ENCODE peak calls at places on chromosome 17, in nine cellular contexts. E is heart right ventricle; D is neural crest cell; Z is breast epithelium; L is adrenal gland; C is progenitor cell of endocrine pancreas; U is CD4-positive, alpha-beta T cell; G is LNCaP clone FGC; N is HFF-Myc. O is an unnamed sample.

GRCh38 chr17:416293-417206 is 63.9 kb upstream of the RPH3AL start:
- DNase-seq in E (no peak), D (no peak), Z (no peak), L (no peak), C (no peak), U (peak; percentile 26), G (no peak), N (no peak), O (no peak)

GRCh38 chr17:43399839-43400328 is 1.1 kb downstream of the ARL4D start:
- DNase-seq in E (no peak), D (no peak), Z (no peak), L (no peak), C (no peak), U (no peak), G (no peak), N (no peak), O (no peak)

GRCh38 chr17:42917236-42917603 is 16.6 kb downstream of the G6PC1 start:
- DNase-seq in E (no peak), D (no peak), Z (no peak), L (no peak), C (no peak), U (no peak), G (no peak), N (no peak), O (no peak)

GRCh38 chr17:67400193-67400592 is 23.1 kb downstream of the PITPNC1 start:
- DNase-seq in E (no peak), D (no peak), Z (no peak), L (no peak), C (no peak), U (no peak), G (no peak), N (no peak), O (no peak)

GRCh38 chr17:42818379-42818778 is 5.7 kb downstream of the BECN1 start:
- DNase-seq in E (no peak), D (no peak), Z (no peak), L (no peak), C (no peak), U (no peak), G (no peak), N (no peak), O (no peak)

GRCh38 chr17:12522743-12523181 is 142.9 kb upstream of the MYOCD start:
- DNase-seq in E (no peak), D (no peak), Z (no peak), L (no peak), C (no peak), U (no peak), G (no peak), N (peak; percentile 31), O (no peak)

GRCh38 chr17:64001091-64001579 is 3.0 kb downstream of the PRR29 start:
- DNase-seq in E (no peak), D (no peak), Z (no peak), L (no peak), C (no peak), U (no peak), G (no peak), N (no peak), O (no peak)

GRCh38 chr17:78555741-78556401 is 21.3 kb downstream of the DNAH17 start:
- DNase-seq in E (no peak), D (no peak), Z (no peak), L (no peak), C (no peak), U (no peak), G (no peak), N (no peak), O (no peak)

DNA sequence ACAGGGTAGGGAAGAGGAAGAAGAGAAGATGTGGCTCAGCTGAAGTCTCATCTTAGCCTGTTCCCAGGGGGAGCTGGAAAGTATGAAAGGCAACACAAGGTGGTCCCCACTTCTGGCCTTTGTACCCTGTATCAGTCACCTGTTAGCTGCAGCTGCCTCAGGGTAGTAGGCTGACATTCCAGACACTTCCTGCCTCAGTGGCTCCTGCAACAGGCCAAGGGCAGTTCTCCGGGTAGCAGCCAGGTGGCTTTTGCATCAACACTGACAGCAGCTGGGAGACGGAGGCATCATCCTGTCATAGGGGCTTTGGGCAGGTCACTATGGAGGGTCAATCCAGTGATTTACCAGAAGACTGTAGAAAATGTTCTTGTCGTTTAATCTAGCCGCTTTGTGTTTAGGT is 124.0 kb downstream of the RGS9 start:
- DNase-seq in E (no peak), D (no peak), Z (no peak), L (no peak), C (no peak), U (no peak), G (no peak), N (no peak), O (no peak)
- TF ChIP-seq CTCF in E (no peak), D (peak; percentile 24), Z (no peak), L (no peak), C (no peak), U (no peak), G (no peak), N (no peak), O (no peak)

GRCh38 chr17:17503566-17504130 is 7.5 kb upstream of the RASD1 start:
- DNase-seq in E (no peak), D (no peak), Z (no peak), L (no peak), C (no peak), U (no peak), G (no peak), N (no peak), O (no peak)

GRCh38 chr17:17502741-17503565 is 6.8 kb upstream of the RASD1 start:
- DNase-seq in E (no peak), D (no peak), Z (no peak), L (no peak), C (no peak), U (no peak), G (no peak), N (no peak), O (no peak)

GRCh38 chr17:17499402-17500145 is 3.4 kb upstream of the RASD1 start:
- DNase-seq in E (no peak), D (no peak), Z (no peak), L (no peak), C (no peak), U (no peak), G (no peak), N (no peak), O (no peak)

GRCh38 chr17:17498606-17499301 is 2.6 kb upstream of the RASD1 start:
- DNase-seq in E (no peak), D (no peak), Z (no peak), L (no peak), C (no peak), U (no peak), G (no peak), N (no peak), O (no peak)

DNA sequence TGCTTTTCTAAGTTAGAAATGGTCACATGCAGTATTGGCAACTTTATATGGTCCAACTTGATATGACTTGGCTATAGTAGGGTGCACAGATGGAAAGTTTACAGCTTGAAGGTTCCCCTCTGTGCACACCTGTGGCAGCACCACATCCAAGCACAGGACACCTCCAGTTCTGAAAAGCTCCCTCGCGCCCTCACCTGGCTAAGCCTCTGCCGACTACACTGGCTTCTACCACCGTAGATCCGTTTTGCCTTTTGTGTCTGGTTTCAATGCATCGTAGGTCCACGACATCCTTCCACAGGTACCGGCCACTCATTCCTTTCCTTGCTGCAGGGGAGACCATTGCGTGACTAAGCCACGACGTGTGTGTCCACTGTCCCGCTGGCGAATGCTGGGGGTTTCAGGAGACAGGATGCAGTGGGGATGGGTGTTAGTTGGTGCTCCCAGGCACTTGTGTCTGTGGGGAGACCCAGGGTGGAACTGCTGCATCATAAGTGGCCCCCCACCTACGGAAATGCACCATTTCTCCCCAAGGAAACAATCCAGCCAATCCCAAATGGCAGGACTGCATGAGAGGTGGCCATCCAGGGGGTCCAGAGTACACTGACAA is 4.9 kb upstream of the RASD1 start:
- DNase-seq in E (no peak), D (no peak), Z (no peak), L (no peak), C (no peak), U (no peak), G (no peak), N (no peak), O (no peak)
- TF ChIP-seq CTCF in E (no peak), D (peak; percentile 39), Z (no peak), L (no peak), C (peak; percentile 48), U (no peak), G (no peak), N (no peak), O (no peak)

DNA sequence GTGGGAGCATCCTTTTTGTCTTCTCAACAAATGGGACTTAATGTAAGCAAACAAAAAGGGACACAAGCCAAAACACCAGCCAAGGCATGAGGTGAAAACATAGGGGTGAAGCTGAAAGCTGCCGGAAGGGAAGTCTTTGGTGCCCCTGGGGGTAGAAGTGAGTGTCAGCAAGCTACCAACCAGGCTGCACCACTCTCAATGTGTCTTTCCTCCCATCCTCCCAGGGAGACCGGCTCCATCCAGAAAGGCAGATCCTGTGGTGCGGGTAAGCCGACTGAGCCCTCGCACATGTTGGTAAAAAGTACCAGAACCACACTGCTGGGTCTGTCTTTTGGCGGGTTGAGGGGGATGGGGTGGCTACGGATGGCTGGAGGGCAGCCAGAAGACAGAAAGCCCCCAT is 52.0 kb upstream of the SREBF1 start:
- DNase-seq in E (no peak), D (no peak), Z (no peak), L (no peak), C (no peak), U (no peak), G (peak; percentile 41), N (no peak), O (no peak)
- TF ChIP-seq CTCF in E (no peak), D (no peak), Z (no peak), L (no peak), C (peak; percentile 30), U (no peak), G (no peak), N (no peak), O (no peak)

GRCh38 chr17:28951428-28951990 is at the start of gene PHF12:
- DNase-seq in E (peak; percentile 99), D (peak; percentile 98), Z (peak; percentile 100), L (peak; percentile 100), C (peak; percentile 99), U (peak; percentile 99), G (peak; percentile 100), N (peak; percentile 99), O (no peak)

GRCh38 chr17:28955408-28955807 is 4.1 kb upstream of the PHF12 start:
- DNase-seq in E (no peak), D (no peak), Z (no peak), L (no peak), C (no peak), U (no peak), G (no peak), N (no peak), O (no peak)

GRCh38 chr17:28951991-28952975 is 965 bp upstream of the PHF12 start:
- DNase-seq in E (peak; percentile 92), D (peak; percentile 81), Z (peak; percentile 99), L (peak; percentile 99), C (peak; percentile 87), U (peak; percentile 92), G (peak; percentile 98), N (peak; percentile 98), O (no peak)

GRCh38 chr17:28954886-28955285 is 3.6 kb upstream of the PHF12 start:
- DNase-seq in E (no peak), D (no peak), Z (no peak), L (no peak), C (no peak), U (no peak), G (no peak), N (no peak), O (no peak)

DNA sequence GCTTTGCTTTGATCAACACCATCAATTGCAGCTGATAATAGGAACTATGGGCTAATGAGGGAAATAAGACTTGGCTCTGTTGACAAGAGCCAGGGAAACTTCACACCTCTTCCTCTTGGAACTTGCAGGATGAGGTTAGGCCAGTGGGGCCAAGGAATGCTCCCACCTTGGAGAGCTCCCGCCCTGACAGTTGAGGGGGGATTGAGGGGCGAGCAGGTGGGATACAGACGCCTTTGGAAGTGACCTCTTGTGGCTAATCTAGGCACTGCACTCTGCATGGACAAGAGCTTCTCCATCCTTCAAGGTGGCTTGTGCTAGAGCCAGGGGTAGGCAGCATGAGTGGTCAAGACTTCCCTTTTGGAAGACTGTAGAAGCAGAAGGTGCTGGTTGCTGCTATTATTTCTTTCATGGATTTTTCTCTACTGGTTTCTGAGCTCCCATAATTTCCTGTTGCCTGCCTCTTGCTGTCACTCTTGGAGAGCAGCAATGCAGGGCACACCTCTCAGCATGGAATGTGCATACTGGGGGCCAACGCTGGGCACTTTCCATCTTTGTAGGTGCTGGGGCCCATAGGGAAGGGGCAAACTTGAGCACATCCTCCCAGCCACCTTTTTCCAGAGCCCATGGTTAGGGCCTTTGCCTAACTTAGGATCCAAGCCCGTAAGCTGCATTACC is 2.3 kb upstream of the PHF12 start:
- DNase-seq in E (no peak), D (peak; percentile 74), Z (no peak), L (peak; percentile 60), C (peak; percentile 64), U (peak; percentile 24), G (no peak), N (no peak), O (no peak)
- TF ChIP-seq CTCF in E (peak; percentile 83), D (peak; percentile 77), Z (peak; percentile 79), L (peak; percentile 79), C (peak; percentile 79), U (peak; percentile 80), G (peak; percentile 68), N (peak; percentile 79), O (peak; percentile 69)